ENCODE peak calls at places on chromosomes 13 and 19, in five cellular contexts. D, G, S, W and K are unnamed samples.

GRCh38 chr13:99258210-99258860 is at the start of gene GPR18:
- DNase-seq in D (no peak), G (peak; percentile 24), S (no peak), W (no peak), K (peak; percentile 11)

GRCh38 chr19:38440592-38440991 is 7.1 kb downstream of the RYR1 start:
- DNase-seq in D (no peak), G (no peak), S (no peak), W (no peak), K (no peak)

GRCh38 chr13:25214371-25215252 is 42.5 kb upstream of the AMER2 start:
- DNase-seq in D (no peak), G (peak; percentile 21), S (no peak), W (no peak), K (peak; percentile 7)

GRCh38 chr13:33352023-33352422 is 66.5 kb upstream of the STARD13 start:
- DNase-seq in D (no peak), G (no peak), S (no peak), W (no peak), K (no peak)

GRCh38 chr19:46073268-46073922 is 32.6 kb upstream of the IGFL4 start:
- DNase-seq in D (no peak), G (peak; percentile 5), S (no peak), W (no peak), K (no peak)

GRCh38 chr19:31459430-31459829 is 110.2 kb upstream of the TSHZ3 start:
- DNase-seq in D (no peak), G (no peak), S (no peak), W (no peak), K (no peak)

GRCh38 chr19:16185925-16186234 is 670 bp downstream of the FAM32A start:
- DNase-seq in D (no peak), G (no peak), S (no peak), W (no peak), K (peak; percentile 66)

GRCh38 chr19:56838930-56839664 is 1.4 kb downstream of the PEG3 start:
- DNase-seq in D (peak; percentile 96), G (no peak), S (no peak), W (no peak), K (no peak)

GRCh38 chr13:97211357-97211756 is 10.8 kb upstream of the MBNL2 start:
- DNase-seq in D (no peak), G (peak; percentile 48), S (no peak), W (no peak), K (no peak)

GRCh38 chr19:1718382-1719315 is 34.7 kb upstream of the ONECUT3 start:
- DNase-seq in D (no peak), G (no peak), S (no peak), W (peak; percentile 56), K (no peak)

GRCh38 chr19:18868380-18869230 is 27.4 kb downstream of the CERS1 start:
- DNase-seq in D (no peak), G (no peak), S (no peak), W (no peak), K (no peak)

GRCh38 chr19:4891066-4891465 is 11.6 kb downstream of the ARRDC5 start:
- DNase-seq in D (no peak), G (no peak), S (no peak), W (no peak), K (no peak)

GRCh38 chr19:50778906-50779430 is 8.7 kb downstream of the GPR32 start:
- DNase-seq in D (no peak), G (no peak), S (no peak), W (no peak), K (no peak)

GRCh38 chr19:47726467-47726866 is 13.2 kb downstream of the EHD2 start:
- DNase-seq in D (no peak), G (peak; percentile 76), S (no peak), W (no peak), K (peak; percentile 79)

GRCh38 chr13:110187501-110188161 is 119.3 kb downstream of the COL4A1 start:
- DNase-seq in D (no peak), G (peak; percentile 78), S (no peak), W (no peak), K (peak; percentile 72)

GRCh38 chr19:55225415-55225958 is 3.1 kb downstream of the TMEM86B start:
- DNase-seq in D (no peak), G (no peak), S (no peak), W (no peak), K (no peak)

GRCh38 chr13:111505175-111505777 is 184.8 kb downstream of the TEX29 start:
- DNase-seq in D (peak; percentile 58), G (no peak), S (peak; percentile 84), W (peak; percentile 77), K (no peak)

GRCh38 chr13:27082325-27082724 is 89.3 kb downstream of the USP12 start:
- DNase-seq in D (no peak), G (no peak), S (no peak), W (no peak), K (no peak)

GRCh38 chr19:55220525-55220924 is 8.0 kb downstream of the TMEM86B start:
- DNase-seq in D (no peak), G (no peak), S (peak; percentile 60), W (peak; percentile 71), K (no peak)

GRCh38 chr13:80040219-80040976 is 300.5 kb downstream of the SPRY2 start:
- DNase-seq in D (no peak), G (peak; percentile 100), S (no peak), W (no peak), K (peak; percentile 96)

GRCh38 chr19:6521718-6522646 is 8.8 kb upstream of the TNFSF9 start:
- DNase-seq in D (no peak), G (no peak), S (no peak), W (no peak), K (no peak)

GRCh38 chr19:364496-365287 is 20.1 kb upstream of the MIER2 start:
- DNase-seq in D (no peak), G (no peak), S (peak; percentile 10), W (no peak), K (no peak)

GRCh38 chr13:33642374-33643065 is 175.4 kb upstream of the RFC3 start:
- DNase-seq in D (no peak), G (peak; percentile 72), S (no peak), W (no peak), K (peak; percentile 96)

GRCh38 chr13:114152831-114153371 is 20.5 kb upstream of the RASA3 start:
- DNase-seq in D (no peak), G (no peak), S (no peak), W (no peak), K (no peak)

GRCh38 chr13:20127563-20128458 is 33.0 kb downstream of the GJA3 start:
- DNase-seq in D (peak; percentile 57), G (peak; percentile 16), S (peak; percentile 67), W (peak; percentile 84), K (peak; percentile 72)

GRCh38 chr19:33797821-33798633 is 1.4 kb downstream of the KCTD15 start:
- DNase-seq in D (peak; percentile 61), G (peak; percentile 33), S (peak; percentile 77), W (peak; percentile 74), K (peak; percentile 65)
- H2BK120ac ChIP-seq in D (no peak overlapping the region), G (no peak overlapping the region), S (no peak overlapping the region), W (no peak overlapping the region), K (peak overlapping the region; percentile 39)

DNA sequence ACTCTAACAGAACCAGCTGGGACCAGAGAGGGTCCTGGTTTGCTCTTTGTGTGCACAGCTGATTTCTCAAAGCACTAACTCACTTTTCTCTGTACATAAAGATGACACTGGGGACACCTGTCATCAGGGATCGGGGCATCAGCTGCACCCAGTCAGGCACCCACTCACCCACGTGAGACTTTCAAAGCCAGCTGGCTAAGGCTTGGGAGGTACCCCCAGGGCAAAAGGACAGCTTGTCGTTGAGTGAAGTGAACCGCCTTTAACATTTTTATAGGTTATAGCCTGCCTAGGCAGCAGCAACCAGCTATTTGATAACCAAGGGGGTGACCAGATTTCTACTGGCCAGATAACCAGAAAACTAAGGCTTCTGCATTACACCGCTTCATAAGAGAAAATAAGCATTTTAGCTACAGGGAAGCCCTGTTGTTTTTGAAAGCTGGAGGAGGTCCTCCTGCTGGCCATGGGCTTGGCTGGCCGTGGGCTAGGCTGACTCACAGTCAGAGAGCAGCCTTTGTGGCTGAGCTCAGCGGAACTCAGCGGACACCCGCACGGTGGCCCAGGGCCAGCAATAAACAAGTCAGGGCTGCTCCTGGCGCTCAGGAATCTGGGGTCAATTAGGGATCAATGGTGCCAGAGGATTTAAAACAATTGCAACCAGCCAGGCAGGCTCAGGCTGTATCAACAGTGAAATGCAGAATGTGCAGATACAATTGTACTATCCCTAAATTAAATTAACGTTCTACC is 57.1 kb downstream of the ALOX5AP start:
- DNase-seq in D (peak; percentile 43), G (peak; percentile 94), S (peak; percentile 50), W (no peak), K (peak; percentile 93)
- H3K14ac ChIP-seq in D (no peak overlapping the region), G (peak overlapping the region; percentile 77), S (no peak overlapping the region), W (no peak overlapping the region), K (no peak overlapping the region)

GRCh38 chr13:75196112-75196855 is 285.7 kb downstream of the TBC1D4 start:
- DNase-seq in D (no peak), G (peak; percentile 8), S (no peak), W (no peak), K (peak; percentile 26)
- H3K9ac ChIP-seq in D (no peak overlapping the region), G (no peak overlapping the region), S (no peak overlapping the region), W (no peak overlapping the region), K (no peak overlapping the region)

GRCh38 chr13:106349080-106349841 is 186.2 kb downstream of the EFNB2 start:
- DNase-seq in D (peak; percentile 38), G (peak; percentile 34), S (peak; percentile 56), W (peak; percentile 57), K (peak; percentile 32)

GRCh38 chr13:106348032-106348431 is 187.4 kb downstream of the EFNB2 start:
- DNase-seq in D (peak; percentile 58), G (peak; percentile 48), S (no peak), W (no peak), K (peak; percentile 55)

GRCh38 chr13:106340249-106340648 is 195.2 kb downstream of the EFNB2 start:
- DNase-seq in D (no peak), G (no peak), S (no peak), W (no peak), K (peak; percentile 5)

GRCh38 chr13:106344318-106344717 is 191.1 kb downstream of the EFNB2 start:
- DNase-seq in D (no peak), G (no peak), S (no peak), W (no peak), K (no peak)

DNA sequence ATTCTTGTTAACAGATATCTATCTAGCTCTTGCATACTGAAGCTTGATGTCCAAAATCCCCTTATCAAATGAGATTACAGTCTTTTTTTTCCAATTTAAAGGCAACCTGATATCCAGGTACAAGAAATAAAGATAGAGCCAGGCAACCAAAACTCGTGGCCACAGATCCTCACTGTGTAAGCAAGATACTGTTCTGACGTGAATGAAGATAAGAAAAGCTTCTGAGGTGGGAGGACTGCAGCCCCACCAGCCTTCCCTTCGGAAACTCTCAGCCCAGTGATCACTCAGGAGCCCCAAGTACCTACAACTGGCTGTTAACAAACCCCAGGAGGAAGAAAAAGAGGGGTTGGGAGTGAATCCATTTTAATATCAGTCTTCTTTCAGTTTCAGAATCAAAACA is 191.6 kb downstream of the EFNB2 start:
- DNase-seq in D (no peak), G (no peak), S (no peak), W (no peak), K (no peak)
- H2BK120ac ChIP-seq in D (no peak overlapping the region), G (no peak overlapping the region), S (no peak overlapping the region), W (no peak overlapping the region), K (peak overlapping the region; percentile 19)